ENCODE peak calls at places on chromosomes 1 and 21, in five cellular contexts. H, N, C, L and D are unnamed samples.

GRCh38 chr1:27015260-27015659 is 2.6 kb upstream of the TENT5B start:
- DNase-seq in H (no peak), N (no peak), C (no peak), L (no peak), D (no peak)

GRCh38 chr1:244836135-244836521 is 670 bp downstream of the COX20 start:
- DNase-seq in H (no peak), N (no peak), C (peak; percentile 29), L (no peak), D (no peak)

GRCh38 chr1:226979115-226979516 is 39.0 kb downstream of the COQ8A start:
- DNase-seq in H (no peak), N (no peak), C (no peak), L (no peak), D (no peak)

GRCh38 chr1:27601771-27602509 is 2.0 kb downstream of the AHDC1 start:
- DNase-seq in H (peak; percentile 41), N (peak; percentile 51), C (peak; percentile 58), L (no peak), D (no peak)

GRCh38 chr1:245764040-245764439 is 609.3 kb downstream of the KIF26B start:
- DNase-seq in H (no peak), N (no peak), C (no peak), L (no peak), D (no peak)

GRCh38 chr1:43135857-43136781 is 36.0 kb downstream of the EBNA1BP2 start:
- DNase-seq in H (no peak), N (no peak), C (no peak), L (no peak), D (no peak)

GRCh38 chr1:38361566-38361965 is 315.0 kb upstream of the POU3F1 start:
- DNase-seq in H (no peak), N (no peak), C (no peak), L (no peak), D (no peak)

GRCh38 chr1:200897188-200897710 is 2.5 kb downstream of the INAVA start:
- DNase-seq in H (no peak), N (no peak), C (no peak), L (no peak), D (no peak)

GRCh38 chr1:157992031-157992568 is 1.3 kb upstream of the KIRREL1 start:
- DNase-seq in H (peak; percentile 64), N (peak; percentile 86), C (peak; percentile 89), L (no peak), D (peak; percentile 86)

GRCh38 chr1:183039330-183039729 is 16.1 kb downstream of the LAMC1 start:
- DNase-seq in H (no peak), N (no peak), C (no peak), L (no peak), D (no peak)

GRCh38 chr1:7912743-7913557 is 27.7 kb downstream of the TNFRSF9 start:
- DNase-seq in H (no peak), N (no peak), C (no peak), L (no peak), D (no peak)

GRCh38 chr21:40143822-40144525 is 276.7 kb downstream of the PCP4 start:
- DNase-seq in H (peak; percentile 70), N (peak; percentile 32), C (no peak), L (no peak), D (peak; percentile 74)

GRCh38 chr21:46248827-46249226 is 20.3 kb upstream of the LSS start:
- DNase-seq in H (no peak), N (no peak), C (no peak), L (no peak), D (no peak)

GRCh38 chr1:77950873-77951272 is 28.0 kb downstream of the FUBP1 start:
- DNase-seq in H (no peak), N (no peak), C (no peak), L (no peak), D (no peak)

GRCh38 chr1:6424619-6425593 is at the start of gene ESPN:
- DNase-seq in H (no peak), N (no peak), C (no peak), L (no peak), D (no peak)

GRCh38 chr1:46595127-46595526 is 8.9 kb downstream of the MKNK1 start:
- DNase-seq in H (no peak), N (no peak), C (no peak), L (no peak), D (no peak)

GRCh38 chr1:162223488-162223887 is 153.2 kb downstream of the SPATA46 start:
- DNase-seq in H (no peak), N (no peak), C (no peak), L (no peak), D (no peak)

GRCh38 chr1:7727816-7728477 is 43.1 kb upstream of the VAMP3 start:
- DNase-seq in H (no peak), N (no peak), C (no peak), L (no peak), D (no peak)

GRCh38 chr1:32953495-32953894 is 11.1 kb downstream of the RNF19B start:
- DNase-seq in H (no peak), N (no peak), C (no peak), L (no peak), D (no peak)

GRCh38 chr1:107263291-107263790 is 122.5 kb downstream of the NTNG1 start:
- DNase-seq in H (no peak), N (no peak), C (no peak), L (no peak), D (no peak)

GRCh38 chr21:28742527-28742926 is 250.2 kb downstream of the LTN1 start:
- DNase-seq in H (no peak), N (no peak), C (no peak), L (no peak), D (no peak)

GRCh38 chr1:231695439-231696255 is 69.1 kb downstream of the DISC1 start:
- DNase-seq in H (no peak), N (no peak), C (no peak), L (no peak), D (peak; percentile 57)

GRCh38 chr21:29486306-29486705 is 187.6 kb downstream of the BACH1 start:
- DNase-seq in H (no peak), N (no peak), C (no peak), L (no peak), D (no peak)

GRCh38 chr1:232718928-232719927 is 86.0 kb upstream of the MAP10 start:
- DNase-seq in H (no peak), N (no peak), C (no peak), L (no peak), D (no peak)

GRCh38 chr1:108537976-108538375 is 21.9 kb upstream of the EEIG2 start:
- DNase-seq in H (no peak), N (no peak), C (no peak), L (no peak), D (no peak)

GRCh38 chr1:108531429-108531828 is 28.5 kb upstream of the EEIG2 start:
- DNase-seq in H (no peak), N (no peak), C (no peak), L (no peak), D (no peak)

GRCh38 chr1:108532730-108533129 is 27.2 kb upstream of the EEIG2 start:
- DNase-seq in H (no peak), N (no peak), C (no peak), L (no peak), D (no peak)

GRCh38 chr1:108534748-108535147 is 25.2 kb upstream of the EEIG2 start:
- DNase-seq in H (no peak), N (no peak), C (no peak), L (no peak), D (no peak)

GRCh38 chr1:108533351-108534083 is 26.4 kb upstream of the EEIG2 start:
- DNase-seq in H (peak; percentile 52), N (no peak), C (no peak), L (no peak), D (no peak)
- H3K4me3 ChIP-seq in H (no peak overlapping the region), N (no peak overlapping the region), C (no peak overlapping the region), L (no peak overlapping the region), D (no peak overlapping the region)

GRCh38 chr1:1067284-1068076 is 6.6 kb downstream of the RNF223 start:
- DNase-seq in H (peak; percentile 34), N (no peak), C (no peak), L (no peak), D (no peak)
- H3K27me3 ChIP-seq in H (no peaks in the 10 kb centered on the region), N (peaks cover 4% of the 10 kb centered on the region), C (no peaks in the 10 kb centered on the region), L (peaks cover 16% of the 10 kb centered on the region), D (no peaks in the 10 kb centered on the region)

DNA sequence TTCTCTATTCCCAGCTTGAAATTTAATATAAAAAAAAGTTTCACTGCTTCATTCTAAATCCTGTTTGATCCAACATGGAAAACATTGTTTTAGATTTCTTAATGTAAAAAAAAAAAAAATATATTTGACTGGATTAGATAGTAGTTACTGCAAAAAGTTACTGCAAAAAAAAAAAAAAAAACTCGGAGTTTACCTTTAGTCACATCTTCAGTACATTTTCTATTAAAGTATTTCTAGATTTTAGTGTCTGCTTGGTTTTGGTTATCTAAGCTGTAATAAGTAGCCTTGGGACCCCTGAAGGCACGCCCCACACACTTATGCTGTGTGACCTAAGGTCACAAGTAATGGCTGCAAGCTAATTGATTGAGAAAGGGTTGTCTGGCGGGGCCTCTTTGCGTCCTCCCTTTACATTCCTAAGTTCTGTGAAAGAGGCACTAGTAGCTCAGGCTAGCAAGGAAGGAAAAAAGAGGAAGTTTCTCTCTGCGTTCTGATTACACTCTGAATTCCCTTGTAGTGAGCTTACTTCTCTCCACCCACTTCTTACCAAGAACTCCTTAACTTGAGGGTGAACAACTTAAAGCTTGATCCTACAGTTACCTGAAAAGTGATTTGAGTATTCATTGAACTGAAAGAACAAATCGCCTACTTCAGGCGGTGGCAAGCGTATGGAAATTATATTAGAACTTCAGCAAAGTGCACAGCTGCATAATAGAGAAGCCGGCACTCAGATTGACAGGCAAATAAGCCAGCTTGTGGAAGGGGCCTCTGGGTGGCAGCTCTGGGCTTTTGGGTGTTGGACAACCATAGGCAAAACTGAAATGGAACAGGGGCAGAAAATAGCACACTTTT is 464.2 kb downstream of the USP25 start:
- DNase-seq in H (no peak), N (peak; percentile 77), C (peak; percentile 67), L (no peak), D (peak; percentile 16)
- H3K27ac ChIP-seq in H (peak overlapping the region; percentile 6), N (peak overlapping the region; percentile 84), C (peak overlapping the region; percentile 35), L (no peak overlapping the region), D (no peak overlapping the region)

GRCh38 chr1:247079141-247079874 is 697 bp upstream of the ZNF670 start:
- DNase-seq in H (no peak), N (no peak), C (no peak), L (no peak), D (no peak)

GRCh38 chr1:247077768-247078314 is 770 bp downstream of the ZNF670 start:
- DNase-seq in H (no peak), N (no peak), C (no peak), L (no peak), D (no peak)

GRCh38 chr1:247078315-247079140 is at the start of gene ZNF670:
- DNase-seq in H (peak; percentile 94), N (peak; percentile 96), C (peak; percentile 96), L (peak; percentile 55), D (peak; percentile 99)

DNA sequence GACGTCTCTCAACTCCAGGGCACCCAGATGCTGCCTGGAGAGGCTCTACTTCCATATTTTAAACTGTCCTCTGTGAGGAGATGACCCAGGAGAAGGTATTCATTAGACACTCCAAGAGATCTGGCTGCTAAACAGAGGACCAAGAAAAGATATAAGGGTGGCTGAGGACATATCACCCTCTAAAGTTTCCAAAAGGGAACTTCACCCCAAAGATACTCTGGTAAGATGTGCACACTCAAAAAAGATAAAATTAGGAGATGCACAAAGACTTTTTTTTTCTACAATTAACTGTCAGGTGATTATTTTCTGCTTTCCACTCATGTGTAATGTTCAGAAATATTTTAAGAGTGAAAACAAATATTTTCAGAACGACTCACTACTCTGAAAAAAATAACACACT is 1.4 kb downstream of the ZNF670 start:
- DNase-seq in H (no peak), N (no peak), C (no peak), L (no peak), D (no peak)
- H3K4me3 ChIP-seq in H (no peak overlapping the region), N (no peak overlapping the region), C (no peak overlapping the region), L (no peak overlapping the region), D (peak overlapping the region; percentile 97)

GRCh38 chr1:217139513-217139912 is 416.3 kb upstream of the ESRRG start:
- DNase-seq in H (no peak), N (no peak), C (no peak), L (no peak), D (no peak)
- H3K27me3 ChIP-seq in H (no peaks in the 10 kb centered on the region), N (peaks cover 26% of the 10 kb centered on the region), C (no peaks in the 10 kb centered on the region), L (peaks cover 25% of the 10 kb centered on the region), D (no peaks in the 10 kb centered on the region)